ENCODE peak calls at places on chromosomes 2 and 18, in ten cellular contexts. T, V, H, I, K, W, D, F, U and C are unnamed samples.

GRCh38 chr18:8943900-8944870 is 158.3 kb upstream of the NDUFV2 start:
- DNase-seq in T (no peak), V (no peak), H (no peak), I (no peak), K (no peak), W (no peak), D (no peak), F (no peak), U (no peak), C (no peak)

GRCh38 chr2:6222296-6222695 is 530.1 kb downstream of the SOX11 start:
- DNase-seq in T (no peak), V (no peak), H (no peak), I (no peak), K (no peak), W (no peak), D (no peak), F (no peak), U (peak), C (no peak)

GRCh38 chr18:26487437-26487836 is 60.9 kb downstream of the KCTD1 start:
- DNase-seq in T (peak), V (no peak), H (peak), I (peak), K (peak), W (no peak), D (no peak), F (no peak), U (no peak), C (no peak)

GRCh38 chr18:32896781-32897547 is 124.1 kb upstream of the KLHL14 start:
- DNase-seq in T (no peak), V (no peak), H (no peak), I (no peak), K (no peak), W (no peak), D (no peak), F (no peak), U (no peak), C (no peak)

GRCh38 chr2:7118606-7119503 is 201.6 kb downstream of the RNF144A start:
- DNase-seq in T (peak), V (no peak), H (no peak), I (no peak), K (no peak), W (no peak), D (no peak), F (no peak), U (peak), C (no peak)

GRCh38 chr2:132416080-132416911 is at the start of gene GPR39:
- DNase-seq in T (peak), V (no peak), H (peak), I (peak), K (no peak), W (peak), D (no peak), F (peak), U (peak), C (peak)

GRCh38 chr2:72996152-72996502 is 75.4 kb downstream of the SFXN5 start:
- DNase-seq in T (no peak), V (no peak), H (peak), I (no peak), K (no peak), W (no peak), D (no peak), F (peak), U (no peak), C (peak)

GRCh38 chr18:1806884-1807615 is 764.3 kb downstream of the METTL4 start:
- DNase-seq in T (no peak), V (no peak), H (no peak), I (no peak), K (no peak), W (no peak), D (no peak), F (no peak), U (no peak), C (no peak)

GRCh38 chr18:23071285-23071684 is 64.0 kb upstream of the CABLES1 start:
- DNase-seq in T (no peak), V (no peak), H (peak), I (no peak), K (peak), W (no peak), D (no peak), F (peak), U (no peak), C (no peak)

GRCh38 chr2:138814123-138814883 is 34.1 kb upstream of the NXPH2 start:
- DNase-seq in T (no peak), V (peak), H (no peak), I (peak), K (no peak), W (no peak), D (no peak), F (no peak), U (no peak), C (no peak)

GRCh38 chr2:160828076-160828475 is 332.2 kb upstream of the TANK start:
- DNase-seq in T (no peak), V (no peak), H (no peak), I (no peak), K (no peak), W (no peak), D (no peak), F (no peak), U (no peak), C (no peak)

GRCh38 chr18:35038881-35039491 is 2.2 kb upstream of the MAPRE2 start:
- DNase-seq in T (no peak), V (no peak), H (no peak), I (no peak), K (no peak), W (no peak), D (no peak), F (no peak), U (no peak), C (no peak)

GRCh38 chr2:216671791-216672343 is 23.5 kb downstream of the IGFBP5 start:
- DNase-seq in T (no peak), V (no peak), H (no peak), I (no peak), K (no peak), W (no peak), D (no peak), F (no peak), U (no peak), C (peak)

GRCh38 chr2:133314761-133315160 is 253.5 kb downstream of the NCKAP5 start:
- DNase-seq in T (no peak), V (no peak), H (no peak), I (no peak), K (no peak), W (no peak), D (no peak), F (no peak), U (no peak), C (no peak)

GRCh38 chr18:46630160-46630559 is 26.9 kb downstream of the LOXHD1 start:
- DNase-seq in T (no peak), V (no peak), H (no peak), I (no peak), K (peak), W (no peak), D (no peak), F (no peak), U (no peak), C (no peak)

GRCh38 chr2:33022989-33023731 is 76.4 kb downstream of the LTBP1 start:
- DNase-seq in T (peak), V (peak), H (no peak), I (peak), K (no peak), W (no peak), D (no peak), F (no peak), U (no peak), C (no peak)

GRCh38 chr2:39481611-39482010 is 44.5 kb upstream of the MAP4K3 start:
- DNase-seq in T (peak), V (no peak), H (no peak), I (no peak), K (no peak), W (no peak), D (no peak), F (no peak), U (no peak), C (no peak)

GRCh38 chr2:28134262-28134812 is 243.8 kb downstream of the BABAM2 start:
- DNase-seq in T (no peak), V (no peak), H (peak), I (no peak), K (no peak), W (no peak), D (no peak), F (peak), U (no peak), C (peak)

GRCh38 chr2:167209784-167210183 is 321.5 kb downstream of the XIRP2 start:
- DNase-seq in T (no peak), V (no peak), H (no peak), I (no peak), K (no peak), W (no peak), D (no peak), F (no peak), U (no peak), C (no peak)

GRCh38 chr18:79637921-79638855 is 41.4 kb upstream of the CTDP1 start:
- DNase-seq in T (no peak), V (no peak), H (no peak), I (no peak), K (no peak), W (peak), D (no peak), F (peak), U (no peak), C (no peak)

GRCh38 chr2:95264626-95265025 is 9.6 kb upstream of the PROM2 start:
- DNase-seq in T (no peak), V (no peak), H (peak), I (no peak), K (no peak), W (no peak), D (no peak), F (no peak), U (no peak), C (no peak)

GRCh38 chr2:181656450-181657261 is at the start of gene CERKL:
- DNase-seq in T (peak), V (no peak), H (peak), I (no peak), K (no peak), W (peak), D (no peak), F (no peak), U (peak), C (no peak)

GRCh38 chr2:31246184-31246852 is 12.4 kb downstream of the EHD3 start:
- DNase-seq in T (no peak), V (no peak), H (no peak), I (no peak), K (no peak), W (no peak), D (no peak), F (no peak), U (no peak), C (no peak)

GRCh38 chr2:217835931-217836881 is 166.6 kb downstream of the TNS1 start:
- DNase-seq in T (no peak), V (no peak), H (no peak), I (no peak), K (no peak), W (no peak), D (peak), F (peak), U (peak), C (no peak)

GRCh38 chr2:37488911-37489310 is 144.5 kb downstream of the QPCT start:
- DNase-seq in T (no peak), V (no peak), H (no peak), I (no peak), K (no peak), W (no peak), D (no peak), F (no peak), U (no peak), C (no peak)

GRCh38 chr2:26898480-26899058 is 50.6 kb downstream of the DPYSL5 start:
- DNase-seq in T (no peak), V (no peak), H (no peak), I (no peak), K (no peak), W (peak), D (no peak), F (no peak), U (no peak), C (no peak)

GRCh38 chr2:7424481-7424880 is 507.3 kb downstream of the RNF144A start:
- DNase-seq in T (no peak), V (no peak), H (no peak), I (no peak), K (no peak), W (no peak), D (no peak), F (no peak), U (no peak), C (no peak)

GRCh38 chr2:49154891-49155290 is 576 bp upstream of the FSHR start:
- DNase-seq in T (no peak), V (no peak), H (no peak), I (no peak), K (no peak), W (no peak), D (no peak), F (no peak), U (no peak), C (no peak)

GRCh38 chr2:126839711-126840110 is 59.0 kb upstream of the TEX51 start:
- DNase-seq in T (no peak), V (peak), H (no peak), I (no peak), K (no peak), W (no peak), D (no peak), F (no peak), U (peak), C (no peak)

GRCh38 chr2:37737507-37737906 is 66.1 kb upstream of the CDC42EP3 start:
- DNase-seq in T (no peak), V (no peak), H (no peak), I (no peak), K (no peak), W (no peak), D (no peak), F (no peak), U (no peak), C (no peak)

GRCh38 chr2:190564838-190565237 is 30.3 kb upstream of the NEMP2 start:
- DNase-seq in T (no peak), V (no peak), H (no peak), I (no peak), K (no peak), W (no peak), D (no peak), F (no peak), U (no peak), C (no peak)

GRCh38 chr2:190561091-190561490 is 26.6 kb upstream of the NEMP2 start:
- DNase-seq in T (no peak), V (no peak), H (no peak), I (no peak), K (no peak), W (no peak), D (no peak), F (no peak), U (no peak), C (no peak)

GRCh38 chr2:190562121-190562520 is 27.6 kb upstream of the NEMP2 start:
- DNase-seq in T (no peak), V (no peak), H (no peak), I (no peak), K (no peak), W (no peak), D (no peak), F (no peak), U (no peak), C (no peak)

DNA sequence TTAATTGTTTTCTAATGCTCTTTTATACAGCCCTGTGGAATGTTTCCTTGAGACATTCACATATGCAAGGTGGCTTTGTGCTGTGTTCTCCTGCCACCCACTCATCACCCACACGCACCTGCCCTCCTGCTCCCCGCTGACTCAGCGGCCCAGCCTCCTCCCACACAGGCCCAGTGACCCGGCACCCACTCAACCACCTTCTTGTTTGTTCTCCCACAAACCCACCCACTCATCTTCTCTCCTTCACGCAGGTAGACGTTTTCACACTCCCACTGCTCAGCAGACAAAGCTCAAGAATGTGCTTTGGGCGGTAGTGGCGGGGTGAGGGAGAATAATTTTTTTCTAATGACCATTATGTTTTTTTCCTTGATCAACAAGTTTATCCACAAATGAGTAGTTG is 28.6 kb upstream of the NEMP2 start:
- DNase-seq in T (no peak), V (peak), H (no peak), I (no peak), K (no peak), W (no peak), D (no peak), F (no peak), U (no peak), C (no peak)
- H3K27ac ChIP-seq in T (no peak), V (no peak), H (no peak), I (no peak), K (no peak), W (no peak), D (no peak), F (no peak), U (no peak), C (no peak)

GRCh38 chr2:215105607-215106354 is 32.6 kb downstream of the ABCA12 start:
- DNase-seq in T (no peak), V (no peak), H (no peak), I (no peak), K (no peak), W (no peak), D (no peak), F (no peak), U (no peak), C (no peak)
- TF ChIP-seq EP300 in T (no peak), V (no peak), H (no peak), I (no peak), K (no peak), W (no peak), D (no peak), F (no peak), U (no peak), C (no peak)

DNA sequence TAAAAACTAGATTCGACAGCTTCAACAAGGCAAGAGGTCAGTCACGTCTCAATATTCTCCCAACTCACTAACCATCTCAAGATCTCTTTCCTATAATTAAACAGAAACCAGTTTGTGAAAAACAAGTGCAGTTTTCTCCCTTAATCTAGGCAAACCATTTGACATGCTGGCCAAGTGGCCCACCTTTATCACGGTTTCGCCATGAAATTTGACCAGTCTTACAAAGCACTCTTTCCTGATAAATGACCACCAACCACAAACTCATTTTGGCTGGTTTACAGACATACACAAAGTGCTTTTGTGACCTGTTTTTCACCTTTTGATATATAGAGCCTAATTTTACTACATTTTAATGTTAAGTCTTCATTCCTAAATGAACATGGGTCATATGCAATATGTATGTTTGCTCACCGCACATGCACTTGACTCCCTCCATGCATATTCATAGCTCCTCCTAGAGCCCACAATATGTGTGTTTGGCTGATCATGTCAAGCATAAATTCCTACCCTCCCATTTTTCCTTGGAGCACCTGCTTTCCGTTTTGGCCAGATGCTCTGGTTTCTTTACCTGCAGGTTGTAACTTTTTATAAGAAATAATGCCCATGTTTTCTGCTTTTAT is 385.1 kb downstream of the RAD51AP2 start:
- DNase-seq in T (no peak), V (no peak), H (no peak), I (no peak), K (no peak), W (no peak), D (no peak), F (no peak), U (no peak), C (no peak)
- H3K27ac ChIP-seq in T (no peak), V (peak), H (no peak), I (no peak), K (no peak), W (no peak), D (no peak), F (no peak), U (no peak), C (no peak)

GRCh38 chr2:101446869-101447268 is 28.0 kb downstream of the RFX8 start:
- DNase-seq in T (no peak), V (no peak), H (no peak), I (no peak), K (no peak), W (no peak), D (no peak), F (no peak), U (no peak), C (no peak)

GRCh38 chr2:101439716-101440115 is 35.2 kb downstream of the RFX8 start:
- DNase-seq in T (no peak), V (no peak), H (no peak), I (no peak), K (no peak), W (no peak), D (no peak), F (no peak), U (no peak), C (no peak)

GRCh38 chr2:101440127-101440738 is 34.7 kb downstream of the RFX8 start:
- DNase-seq in T (no peak), V (no peak), H (peak), I (peak), K (no peak), W (no peak), D (no peak), F (no peak), U (peak), C (peak)

GRCh38 chr2:101442667-101443061 is 32.2 kb downstream of the RFX8 start:
- DNase-seq in T (no peak), V (no peak), H (no peak), I (peak), K (no peak), W (no peak), D (no peak), F (no peak), U (no peak), C (no peak)

DNA sequence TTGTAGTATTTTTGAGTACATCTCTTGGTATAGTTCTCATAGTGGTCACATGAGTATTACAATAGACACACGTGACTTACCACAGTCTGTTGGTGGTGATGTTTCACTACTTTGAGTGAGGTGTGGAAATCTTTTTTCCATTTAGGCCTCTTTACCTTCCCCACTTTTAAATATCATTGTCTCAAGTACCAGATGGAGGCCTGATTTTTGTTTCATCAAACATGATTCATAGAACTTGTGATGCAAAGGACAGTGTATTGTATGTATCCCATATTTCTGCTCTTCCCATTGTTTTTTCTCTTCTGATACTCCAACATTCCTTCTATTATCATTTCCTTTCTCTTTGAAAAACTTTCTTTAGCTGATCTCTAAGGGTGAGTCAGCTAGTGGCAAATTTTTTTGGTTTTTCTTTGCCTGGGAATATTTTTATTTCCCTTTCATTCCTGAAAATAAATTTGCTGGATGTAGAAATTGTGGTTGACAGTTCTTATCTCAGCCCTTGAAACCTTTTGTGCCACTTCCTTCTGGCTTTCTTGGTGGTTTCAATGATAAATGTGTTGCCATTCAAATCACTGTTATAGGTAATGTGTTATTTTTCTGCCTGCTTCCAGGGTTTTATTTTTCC is 32.8 kb downstream of the RFX8 start:
- DNase-seq in T (no peak), V (no peak), H (no peak), I (no peak), K (no peak), W (no peak), D (no peak), F (no peak), U (no peak), C (no peak)
- TF ChIP-seq EP300 in T (no peak), V (no peak), H (no peak), I (no peak), K (no peak), W (no peak), D (no peak), F (no peak), U (no peak), C (no peak)

GRCh38 chr2:223032187-223033142 is 19.5 kb upstream of the KCNE4 start:
- DNase-seq in T (no peak), V (no peak), H (no peak), I (no peak), K (no peak), W (no peak), D (no peak), F (no peak), U (no peak), C (no peak)
- H3K27ac ChIP-seq in T (peak), V (no peak), H (no peak), I (no peak), K (no peak), W (no peak), D (no peak), F (no peak), U (no peak), C (no peak)

DNA sequence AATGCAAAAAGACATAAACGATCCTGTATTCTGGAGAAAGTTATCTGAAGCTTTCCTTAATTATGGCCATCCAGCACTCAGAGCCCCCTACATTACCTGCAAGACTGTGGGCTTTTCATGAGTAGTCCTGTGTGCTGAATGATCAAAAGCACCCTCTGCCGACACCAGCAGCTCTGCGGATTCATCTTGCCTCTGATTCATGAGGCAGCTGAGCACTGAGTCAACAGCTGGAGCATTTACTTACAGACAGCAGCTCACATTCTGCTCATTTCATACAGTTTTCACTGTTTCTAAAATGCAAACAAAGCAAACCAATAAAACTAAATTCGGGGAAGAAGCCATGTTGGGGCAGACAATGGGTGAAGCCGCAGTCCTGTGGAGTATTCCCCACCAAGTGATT is 886.5 kb downstream of the CNTNAP5 start:
- DNase-seq in T (no peak), V (no peak), H (no peak), I (no peak), K (no peak), W (no peak), D (no peak), F (no peak), U (no peak), C (no peak)
- TF ChIP-seq EP300 in T (no peak), V (no peak), H (no peak), I (no peak), K (no peak), W (no peak), D (no peak), F (no peak), U (no peak), C (no peak)